ENCODE peak calls at places on chromosome 14, in ten cellular contexts. L, R, O, T, U, S, D, M, H and X are unnamed samples.

GRCh38 chr14:73105727-73106126 is 30.6 kb upstream of the PSEN1 start:
- DNase-seq in T (no peak), O (no peak), U (no peak), M (no peak), L (no peak), H (no peak), D (no peak), R (no peak), S (no peak), X (no peak)

GRCh38 chr14:53581497-53581896 is 375.1 kb downstream of the BMP4 start:
- DNase-seq in U (no peak), M (no peak), R (no peak), T (no peak), H (no peak), S (no peak), D (no peak), L (no peak), O (no peak), X (no peak)

GRCh38 chr14:37585101-37585479 is 10.0 kb downstream of the FOXA1 start:
- DNase-seq in U (no peak), H (no peak), R (no peak), L (no peak), S (no peak), O (no peak), D (no peak), T (no peak), M (no peak), X (no peak)

GRCh38 chr14:94158239-94158888 is 15.8 kb upstream of the PPP4R4 start:
- DNase-seq in U (no peak), D (no peak), R (no peak), H (no peak), O (no peak), M (no peak), T (no peak), L (no peak), S (no peak), X (no peak)

GRCh38 chr14:92460916-92461579 is 52.5 kb upstream of the RIN3 start:
- DNase-seq in S (peak), H (peak), T (peak), M (peak), U (no peak), O (peak), D (peak), L (no peak), R (peak), X (peak)

GRCh38 chr14:70188608-70189540 is at the start of gene SLC8A3:
- DNase-seq in M (peak), H (no peak), O (no peak), S (peak), L (no peak), R (no peak), D (no peak), T (peak), U (no peak), X (no peak)

GRCh38 chr14:23121401-23121800 is 2.3 kb upstream of the CEBPE start:
- DNase-seq in M (peak), R (peak), L (no peak), H (no peak), O (peak), U (no peak), T (peak), D (peak), S (peak), X (peak)

GRCh38 chr14:56271988-56272387 is 153.8 kb downstream of the PELI2 start:
- DNase-seq in L (no peak), T (peak), D (no peak), R (no peak), U (no peak), S (peak), O (no peak), H (no peak), M (peak), X (peak)

GRCh38 chr14:25537846-25538455 is 488.0 kb upstream of the STXBP6 start:
- DNase-seq in T (peak), R (no peak), H (no peak), L (no peak), D (no peak), U (no peak), O (no peak), S (no peak), M (no peak), X (no peak)

GRCh38 chr14:90815817-90816662 is at the start of gene TTC7B:
- DNase-seq in S (peak), M (peak), O (peak), R (no peak), U (no peak), H (no peak), T (no peak), D (no peak), L (no peak), X (no peak)

GRCh38 chr14:97156705-97157104 is 359.5 kb downstream of the VRK1 start:
- DNase-seq in S (no peak), L (no peak), M (no peak), H (no peak), R (no peak), O (no peak), D (no peak), T (no peak), U (no peak), X (no peak)

GRCh38 chr14:95508377-95508776 is 8.1 kb downstream of the SYNE3 start:
- DNase-seq in T (no peak), L (no peak), R (peak), H (no peak), M (no peak), S (no peak), U (no peak), O (no peak), D (no peak), X (no peak)

GRCh38 chr14:71758198-71758955 is 173.9 kb upstream of the RGS6 start:
- DNase-seq in M (no peak), S (no peak), T (no peak), L (no peak), H (no peak), U (no peak), R (no peak), O (no peak), D (no peak), X (no peak)

GRCh38 chr14:70665448-70666363 is 24.0 kb downstream of the TTC9 start:
- DNase-seq in S (no peak), M (peak), D (no peak), U (no peak), O (no peak), L (no peak), H (no peak), T (no peak), R (peak), X (no peak)

GRCh38 chr14:56794557-56795283 is 15.6 kb downstream of the OTX2 start:
- DNase-seq in O (no peak), H (no peak), R (no peak), S (no peak), D (no peak), L (no peak), T (no peak), U (no peak), M (no peak), X (no peak)

GRCh38 chr14:78848234-78848820 is 678.2 kb downstream of the NRXN3 start:
- DNase-seq in L (peak), O (peak), T (peak), U (no peak), M (peak), S (peak), D (no peak), R (no peak), H (no peak), X (no peak)

GRCh38 chr14:22225526-22226133 is 363.4 kb downstream of the DAD1 start:
- DNase-seq in R (no peak), T (peak), M (peak), O (no peak), H (no peak), U (no peak), L (no peak), S (no peak), D (no peak), X (no peak)

GRCh38 chr14:29710015-29710414 is 217.6 kb downstream of the PRKD1 start:
- DNase-seq in D (no peak), O (no peak), T (peak), M (peak), H (no peak), L (no peak), U (no peak), R (no peak), S (peak), X (no peak)

GRCh38 chr14:100212476-100213333 is 26.2 kb upstream of the YY1 start:
- DNase-seq in H (no peak), S (no peak), T (no peak), L (no peak), D (no peak), O (no peak), R (peak), U (no peak), M (no peak), X (no peak)

GRCh38 chr14:44989497-44990440 is 27.8 kb downstream of the TOGARAM1 start:
- DNase-seq in H (no peak), D (no peak), T (no peak), M (no peak), L (no peak), U (no peak), O (no peak), S (no peak), R (no peak), X (no peak)

GRCh38 chr14:104292084-104292970 is 153.9 kb downstream of the KIF26A start:
- DNase-seq in M (no peak), U (no peak), S (no peak), T (no peak), R (peak), D (no peak), H (no peak), L (no peak), O (no peak), X (no peak)

GRCh38 chr14:105309371-105309770 is 5.2 kb upstream of the PACS2 start:
- DNase-seq in T (no peak), O (no peak), L (no peak), R (no peak), H (no peak), M (no peak), U (no peak), S (no peak), D (no peak), X (no peak)

GRCh38 chr14:104087981-104088850 is 2.7 kb downstream of the ASPG start:
- DNase-seq in D (no peak), S (no peak), R (no peak), U (no peak), O (no peak), L (no peak), H (peak), T (no peak), M (no peak), X (no peak)

GRCh38 chr14:96752594-96752993 is 44.6 kb upstream of the VRK1 start:
- DNase-seq in O (no peak), M (peak), D (no peak), U (no peak), L (no peak), S (peak), T (peak), H (no peak), R (no peak), X (no peak)

GRCh38 chr14:55948399-55948798 is 169.8 kb upstream of the PELI2 start:
- DNase-seq in D (no peak), S (no peak), R (no peak), M (no peak), H (no peak), U (no peak), O (no peak), T (no peak), L (no peak), X (no peak)

DNA sequence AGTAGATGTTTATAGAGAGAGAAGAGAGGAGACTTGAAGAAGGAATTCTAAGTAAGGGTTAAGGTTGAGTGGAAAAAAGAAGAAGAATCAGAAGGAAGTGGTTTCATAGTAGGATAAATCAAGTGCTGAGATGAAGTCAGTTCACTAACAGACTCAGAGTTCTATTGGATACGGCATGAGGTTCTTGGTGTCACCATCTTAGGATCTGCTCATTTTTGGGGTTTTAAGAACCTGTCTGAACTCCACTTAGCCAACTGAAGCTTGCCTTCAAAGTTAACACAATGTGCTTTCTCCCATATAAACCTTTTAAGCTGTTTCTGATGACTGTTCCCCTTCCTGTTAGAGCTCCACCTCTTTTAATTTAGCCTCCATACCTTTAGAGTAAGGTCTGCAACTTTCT is 152.6 kb downstream of the PRKCH start:
- DNase-seq in O (no peak), L (no peak), T (no peak), U (no peak), S (no peak), D (no peak), M (no peak), R (no peak), H (no peak), X (no peak)
- H3K4me3 ChIP-seq in O (no peak), L (no peak), T (no peak), U (no peak), S (no peak), D (no peak), M (no peak), R (no peak), H (no peak), X (no peak)

GRCh38 chr14:85856430-85856829 is 326.5 kb downstream of the FLRT2 start:
- DNase-seq in H (no peak), M (no peak), U (no peak), O (no peak), T (no peak), D (no peak), S (peak), R (no peak), L (no peak), X (no peak)
- TF ChIP-seq CTCF in H (no peak), M (no peak), U (no peak), O (peak), T (no peak), D (no peak), S (no peak), R (no peak), L (peak), X (no peak)

DNA sequence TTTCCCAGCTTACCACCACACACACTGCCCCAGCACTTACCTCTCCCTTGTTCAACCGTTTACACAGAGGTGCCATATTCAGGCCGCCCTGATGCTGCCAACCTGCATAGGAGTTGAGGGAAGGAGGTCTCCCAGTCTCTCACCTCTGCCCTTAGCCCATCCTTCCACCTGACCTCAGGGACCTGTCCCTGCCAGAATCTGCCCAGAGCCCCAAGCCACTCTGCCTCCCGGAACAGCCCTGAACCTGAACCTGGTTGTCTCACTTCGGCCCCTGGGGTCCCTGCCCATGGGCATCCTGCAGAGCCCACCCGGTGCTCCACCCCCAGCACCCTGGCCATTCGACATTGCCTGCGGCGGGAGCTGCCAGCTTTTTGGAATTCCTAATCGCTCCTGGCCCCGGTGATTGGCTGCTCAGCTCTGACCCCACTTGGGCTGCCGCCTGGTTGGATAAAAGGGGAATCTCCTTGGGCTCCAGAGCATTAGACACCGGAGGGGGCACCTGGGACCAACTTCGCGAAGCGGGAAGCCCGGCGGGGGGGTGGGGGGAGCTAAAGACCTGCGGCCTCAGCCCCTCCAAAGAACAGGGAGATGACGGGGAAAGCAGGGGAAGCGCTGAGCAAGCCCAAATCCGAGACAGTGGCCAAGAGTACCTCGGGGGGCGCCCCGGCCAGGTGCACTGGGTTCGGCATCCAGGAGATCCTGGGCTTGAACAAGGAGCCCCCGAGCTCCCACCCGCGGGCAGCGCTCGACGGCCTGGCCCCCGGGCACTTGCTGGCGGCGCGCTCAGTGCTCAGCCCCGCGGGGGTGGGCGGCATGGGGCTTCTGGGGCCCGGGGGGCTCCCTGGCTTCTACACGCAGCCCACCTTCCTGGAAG is at the start of gene VSX2:
- DNase-seq in H (no peak), T (no peak), D (no peak), S (no peak), L (no peak), R (no peak), M (no peak), U (no peak), O (no peak), X (no peak)
- H3K4me3 ChIP-seq in H (peak), T (no peak), D (no peak), S (no peak), L (no peak), R (no peak), M (no peak), U (peak), O (peak), X (no peak)

GRCh38 chr14:85129907-85130306 is 400.0 kb upstream of the FLRT2 start:
- DNase-seq in D (no peak), T (no peak), M (no peak), O (no peak), S (no peak), U (no peak), L (no peak), R (no peak), H (no peak), X (no peak)

GRCh38 chr14:85131523-85131922 is 398.4 kb upstream of the FLRT2 start:
- DNase-seq in O (no peak), D (no peak), S (no peak), R (peak), M (no peak), L (no peak), U (no peak), H (no peak), T (no peak), X (no peak)
- TF ChIP-seq CTCF in O (peak), D (no peak), S (no peak), R (no peak), M (no peak), L (no peak), U (no peak), H (no peak), T (no peak), X (no peak)

DNA sequence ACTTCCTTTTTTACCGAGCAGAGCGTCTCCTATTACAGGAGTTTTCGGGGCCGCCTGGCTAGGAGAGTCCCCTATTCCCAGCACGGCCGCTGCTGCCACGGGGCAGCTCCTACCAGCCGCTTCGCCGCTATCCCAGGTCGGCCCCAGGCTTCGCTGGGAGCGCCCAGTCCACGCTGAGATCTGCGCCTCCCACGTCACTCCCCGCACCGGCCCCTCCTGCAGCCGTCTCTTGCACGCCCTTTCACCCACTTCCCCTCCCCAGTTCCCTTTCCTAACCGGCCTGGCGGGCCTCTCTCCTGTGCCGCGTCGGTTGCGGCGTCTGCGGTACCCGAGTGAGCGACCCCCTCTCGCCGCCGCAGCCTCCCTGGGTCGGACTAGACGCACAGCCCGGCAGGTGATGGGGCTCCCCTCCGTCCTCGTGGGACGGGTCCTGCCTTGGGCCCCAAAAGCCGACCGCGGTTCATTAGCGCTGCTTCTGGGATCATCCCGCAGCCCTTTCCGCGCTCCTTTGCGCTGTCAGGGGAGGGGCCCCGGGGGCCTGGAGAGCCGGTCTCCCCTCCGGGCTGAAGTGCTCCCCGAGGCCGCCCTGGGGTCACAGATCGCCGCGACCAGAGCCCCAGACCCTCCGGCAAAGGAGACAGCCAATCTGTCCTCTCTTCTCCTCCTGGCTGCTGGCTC is 1318.4 kb downstream of the TMEM121 start:
- DNase-seq in H (peak), O (peak), D (no peak), S (no peak), M (no peak), R (peak), U (no peak), T (peak), L (no peak), X (no peak)
- H3K4me3 ChIP-seq in H (peak), O (peak), D (peak), S (no peak), M (no peak), R (peak), U (peak), T (peak), L (peak), X (peak)

DNA sequence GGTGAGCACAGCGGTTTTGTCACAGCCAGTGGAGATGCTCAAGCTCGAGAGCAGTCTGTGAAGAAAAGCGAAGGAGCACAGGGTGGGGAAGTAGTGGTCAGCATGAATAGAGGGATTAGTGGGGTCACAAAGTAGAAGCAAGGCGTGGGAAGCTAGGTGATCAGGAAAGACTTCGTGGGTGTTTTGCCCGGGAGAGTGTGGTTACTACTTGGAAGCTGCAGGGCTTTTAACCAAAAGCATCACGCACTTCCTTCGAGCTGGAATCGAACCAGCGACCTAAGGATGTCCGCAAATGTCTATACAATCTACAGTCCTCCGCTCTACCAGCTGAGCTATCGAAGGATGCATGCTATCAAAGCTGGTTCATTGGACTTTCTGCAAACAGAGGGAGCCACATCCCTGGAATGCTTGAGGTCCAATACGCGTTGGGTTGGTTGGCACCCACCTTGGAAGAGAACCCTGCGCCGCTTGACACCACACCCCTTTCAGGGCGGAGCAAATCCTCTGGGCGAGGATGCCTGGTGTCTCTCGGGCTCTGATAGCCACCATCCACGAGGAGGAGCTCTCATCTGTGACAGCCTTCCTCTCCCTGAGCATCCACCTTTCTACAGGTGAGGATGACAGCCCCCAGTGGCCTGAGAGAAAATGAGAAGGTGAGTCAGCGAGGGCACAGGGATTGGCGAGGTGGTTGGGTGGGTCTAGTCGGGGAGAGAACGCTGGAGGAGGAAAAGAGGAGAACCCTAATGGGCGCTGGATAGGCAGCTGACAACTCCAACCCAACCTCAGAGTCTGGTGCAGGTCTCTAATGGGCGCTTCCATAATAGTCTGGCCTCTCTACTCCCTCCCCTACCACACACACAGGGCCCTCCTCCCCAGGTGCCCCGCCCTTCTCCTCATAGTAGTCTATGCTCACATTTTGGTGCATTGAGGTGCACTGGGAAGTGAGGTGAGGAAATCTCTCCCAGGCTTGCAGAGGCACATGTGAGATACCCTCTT is 16.0 kb upstream of the OR6S1 start:
- DNase-seq in H (no peak), R (no peak), M (no peak), L (peak), S (peak), O (no peak), T (peak), D (no peak), U (no peak), X (no peak)
- TF ChIP-seq CTCF in H (no peak), R (no peak), M (no peak), L (peak), S (no peak), O (no peak), T (no peak), D (peak), U (no peak), X (no peak)

GRCh38 chr14:67532998-67533753 is at the start of gene PLEKHH1:
- DNase-seq in U (peak), L (no peak), M (peak), H (peak), T (peak), S (peak), O (peak), R (peak), D (no peak), X (no peak)
- H3K4me3 ChIP-seq in U (peak), L (peak), M (peak), H (peak), T (peak), S (peak), O (peak), R (peak), D (peak), X (peak)